ENCODE peak calls at places on chromosomes 6 and 20, in four cellular contexts. P, E, K and I are unnamed samples. For H3K9me3, the result is how much of the 10 kb centered on the place peaks cover.

GRCh38 chr6:45423111-45423900 is 45.6 kb upstream of the SUPT3H start:
- DNase-seq in K (no peak), P (peak), E (no peak), I (peak)

GRCh38 chr6:139534472-139535115 is 160.1 kb upstream of the CITED2 start:
- DNase-seq in P (no peak), E (no peak), K (no peak), I (no peak)

GRCh38 chr6:37696220-37696840 is 1.4 kb downstream of the MDGA1 start:
- DNase-seq in K (peak), E (no peak), P (peak), I (peak)

GRCh38 chr20:54067606-54068174 is 2.7 kb downstream of the BCAS1 start:
- DNase-seq in K (no peak), E (no peak), P (peak), I (no peak)

GRCh38 chr20:37693203-37693602 is 627 bp upstream of the CTNNBL1 start:
- DNase-seq in K (no peak), P (no peak), E (no peak), I (no peak)

GRCh38 chr6:11732036-11732545 is 46.5 kb downstream of the ADTRP start:
- DNase-seq in E (no peak), P (no peak), K (no peak), I (peak)

GRCh38 chr6:133610271-133610840 is 278.6 kb upstream of the TCF21 start:
- DNase-seq in K (no peak), E (no peak), P (no peak), I (no peak)

GRCh38 chr6:91476000-91476399 is 889.1 kb upstream of the MAP3K7 start:
- DNase-seq in E (peak), P (peak), K (no peak), I (no peak)

GRCh38 chr6:1554881-1555569 is 54.7 kb upstream of the FOXC1 start:
- DNase-seq in K (peak), P (peak), E (no peak), I (peak)

GRCh38 chr6:152952045-152952444 is 30.8 kb downstream of the FBXO5 start:
- DNase-seq in E (no peak), K (no peak), P (no peak), I (no peak)

DNA sequence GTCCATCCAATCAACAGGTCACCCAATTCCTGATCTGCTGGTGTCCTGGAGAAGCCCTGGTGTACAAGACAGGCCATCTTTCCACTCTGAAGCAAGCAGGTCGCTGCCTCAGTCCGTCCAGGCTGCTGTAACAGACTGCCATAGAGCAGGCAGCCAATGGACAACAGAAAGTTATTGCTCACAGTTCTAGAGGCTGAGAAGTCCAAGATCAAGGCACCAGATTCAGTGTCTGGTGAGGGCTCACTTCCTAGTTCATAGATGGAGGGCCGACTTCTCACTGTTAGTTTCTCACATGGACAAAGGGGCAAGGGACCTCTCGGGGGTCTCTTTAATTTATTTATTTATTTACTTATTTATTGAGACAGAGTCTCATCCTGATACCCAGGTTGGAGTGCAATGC is 74.8 kb downstream of the CD24 start:
- DNase-seq in K (no peak), E (no peak), P (no peak), I (no peak)
- H3K9me3 ChIP-seq in K (under half), E (under half), P (under half), I (under half)

DNA sequence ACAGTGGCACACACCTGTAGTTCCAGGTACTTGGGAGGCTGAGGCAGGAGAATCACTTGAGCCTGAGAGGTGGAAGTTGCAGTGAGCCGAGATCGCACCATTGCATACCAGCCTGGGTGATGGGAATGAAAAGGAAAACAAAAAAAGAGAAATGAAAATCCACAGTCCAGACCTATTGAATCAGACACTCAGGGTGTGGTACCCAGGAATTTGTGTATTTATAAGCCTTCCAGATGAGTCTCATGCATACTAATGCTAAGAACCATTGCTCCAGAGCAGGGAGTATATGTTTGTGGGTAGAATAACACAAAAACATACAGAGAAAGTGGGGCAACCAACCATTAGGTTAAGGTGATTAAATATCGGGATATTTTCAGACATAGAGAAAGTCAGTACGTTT is 36.1 kb upstream of the PLCB4 start:
- DNase-seq in P (no peak), K (no peak), E (no peak), I (no peak)
- H3K9me3 ChIP-seq in P (under half), K (under half), E (under half), I (under half)

DNA sequence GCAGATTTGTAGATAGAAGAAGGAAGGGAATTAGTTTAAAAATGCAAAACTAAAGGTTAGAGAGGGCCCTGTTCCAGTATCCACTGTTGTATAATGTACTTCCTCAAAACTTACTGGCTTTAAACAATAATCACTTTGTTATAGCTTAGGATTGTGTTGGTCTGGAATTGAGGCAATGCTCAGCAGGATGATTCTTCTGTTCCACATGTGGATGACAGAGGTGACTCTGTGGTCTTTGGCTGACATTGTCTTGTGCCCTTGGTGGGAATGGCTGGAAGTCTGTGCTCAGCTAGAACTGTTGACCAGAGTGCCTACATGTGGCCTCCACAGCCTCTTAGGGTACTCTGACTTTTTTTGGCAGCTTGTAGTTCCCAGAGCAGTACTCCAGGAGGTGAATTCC is 143.4 kb downstream of the AIG1 start:
- DNase-seq in P (no peak), E (no peak), K (no peak), I (no peak)
- H3K9me3 ChIP-seq in P (under half), E (under half), K (under half), I (under half)

DNA sequence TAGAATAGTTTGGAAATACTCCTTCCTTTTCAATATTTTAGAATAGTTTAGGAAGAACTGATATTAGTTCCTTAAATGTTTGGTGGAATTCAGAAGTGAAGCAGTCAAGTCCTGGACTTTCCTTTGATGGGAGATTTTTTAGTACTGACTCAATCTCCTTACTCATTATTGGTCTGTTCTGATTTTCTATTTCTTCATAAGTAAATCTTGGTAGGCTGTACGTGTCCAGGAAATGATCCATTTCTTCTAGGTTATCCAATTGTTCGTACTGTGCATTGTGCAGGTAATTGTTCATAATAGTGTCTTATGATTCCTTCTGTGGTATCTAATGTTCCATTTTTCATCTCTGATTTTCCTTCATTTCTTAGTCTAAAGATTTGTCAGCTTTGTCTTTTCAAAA is 138.9 kb downstream of the SYCP2 start:
- DNase-seq in P (no peak), E (no peak), K (no peak), I (no peak)
- H3K9me3 ChIP-seq in P (under half), E (under half), K (under half), I (under half)

DNA sequence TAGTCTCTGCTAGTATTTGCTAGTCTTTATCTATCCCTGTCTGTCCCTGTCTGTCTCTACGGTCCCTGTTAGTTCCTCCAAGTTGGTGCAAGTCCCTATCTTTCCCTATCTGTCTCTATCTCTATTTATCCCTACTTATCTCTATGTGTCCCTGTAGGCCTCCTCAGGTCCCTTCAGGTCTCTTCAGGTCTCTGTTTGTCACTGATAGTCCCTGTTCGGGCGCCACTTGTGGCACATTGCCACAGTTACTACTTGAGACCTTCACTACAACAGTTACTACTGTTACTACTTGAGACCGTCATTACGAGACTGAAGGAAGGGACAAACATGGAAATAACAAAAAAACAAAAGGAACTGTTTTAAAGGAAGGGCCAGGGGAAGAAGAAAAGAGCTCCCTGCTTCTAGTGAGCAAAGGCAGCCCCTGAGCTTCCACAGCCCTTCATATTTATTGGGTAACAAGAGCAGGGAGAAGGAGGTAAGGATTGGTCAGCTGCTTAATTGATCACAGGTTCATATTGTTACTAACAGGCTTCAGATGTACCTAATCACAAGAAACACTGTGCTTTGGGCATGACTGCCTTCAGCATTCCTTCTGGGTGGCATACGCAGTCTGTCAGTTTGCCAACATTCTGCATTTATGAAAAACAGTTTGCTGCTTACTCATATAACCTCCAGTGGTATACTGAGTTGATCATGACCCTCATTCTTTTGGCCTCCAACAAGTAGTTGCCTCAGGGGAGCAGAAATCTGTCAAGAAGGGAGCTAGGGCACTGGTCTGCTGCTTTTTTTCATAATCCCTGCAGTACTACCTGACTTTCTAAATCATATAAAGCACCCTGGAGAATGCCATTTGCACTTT is 8.4 kb downstream of the EPB41L2 start:
- DNase-seq in P (no peak), E (no peak), K (peak), I (no peak)
- H3K9me3 ChIP-seq in P (under half), E (under half), K (under half), I (under half)

GRCh38 chr20:199996-200395 is 10.5 kb upstream of the DEFB128 start:
- DNase-seq in E (no peak), K (no peak), P (no peak), I (no peak)

GRCh38 chr20:198225-198624 is 8.7 kb upstream of the DEFB128 start:
- DNase-seq in E (no peak), P (no peak), K (no peak), I (no peak)
- H3K9me3 ChIP-seq in E (under half), P (under half), K (under half), I (under half)

GRCh38 chr6:16374796-16375195 is 136.4 kb downstream of the GMPR start:
- DNase-seq in K (no peak), P (no peak), E (no peak), I (no peak)
- H3K9me3 ChIP-seq in K (under half), P (under half), E (under half), I (under half)

GRCh38 chr20:63350597-63351379 is 10.4 kb downstream of the CHRNA4 start:
- DNase-seq in E (no peak), P (no peak), K (no peak), I (no peak)

GRCh38 chr20:63349516-63349895 is 11.6 kb downstream of the CHRNA4 start:
- DNase-seq in E (no peak), K (no peak), P (no peak), I (no peak)

GRCh38 chr20:63348828-63349515 is 12.2 kb downstream of the CHRNA4 start:
- DNase-seq in K (peak), P (no peak), E (no peak), I (no peak)

GRCh38 chr20:63351380-63351700 is 9.8 kb downstream of the CHRNA4 start:
- DNase-seq in E (no peak), K (no peak), P (no peak), I (no peak)

DNA sequence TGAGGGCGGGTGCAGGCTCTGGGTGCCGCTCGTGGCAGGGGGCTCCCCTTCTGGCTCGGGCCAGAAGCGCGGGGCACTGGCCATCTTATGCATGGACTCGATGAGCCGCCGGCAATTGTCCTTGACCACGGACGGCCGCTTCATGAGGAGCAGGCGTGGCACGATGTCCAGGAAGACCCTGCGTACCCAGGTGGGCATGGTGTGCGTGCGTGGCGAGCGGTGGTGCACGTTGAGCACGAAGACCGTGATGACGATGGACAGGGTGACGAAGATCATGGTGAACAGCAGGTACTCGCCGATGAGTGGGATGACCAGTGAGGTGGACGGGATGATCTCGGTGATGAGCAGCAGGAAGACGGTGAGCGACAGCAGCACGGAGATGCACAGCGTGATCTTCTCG is 11.0 kb downstream of the CHRNA4 start:
- DNase-seq in P (no peak), K (no peak), E (no peak), I (no peak)
- H3K9me3 ChIP-seq in P (under half), K (under half), E (half or more), I (under half)

GRCh38 chr6:354631-355280 is 36.8 kb upstream of the IRF4 start:
- DNase-seq in K (no peak), P (no peak), E (no peak), I (peak)
- H3K9me3 ChIP-seq in K (under half), P (under half), E (half or more), I (under half)